ENCODE peak calls at places on chromosomes 5 and 9, in ten cellular contexts. One of them, this sample, is unnamed. For H3K4me1, the result is how much of the 10 kb centered on the place peaks cover.

GRCh38 chr9:134785325-134786108 is 95.1 kb upstream of the FCN2 start:
- DNase-seq in adipocyte: no peak
- DNase-seq in CD8-positive, alpha-beta T cell: no peak
- DNase-seq in adrenal gland: no peak
- DNase-seq in left lung: no peak
- DNase-seq in neuronal stem cell: no peak
- DNase-seq in ovary: peak
- DNase-seq in lower lobe of right lung: no peak
- DNase-seq in HepG2: no peak
- DNase-seq in right lobe of liver: no peak
- DNase-seq in this sample: no peak

GRCh38 chr9:114434878-114435311 is 47.1 kb upstream of the AKNA start:
- DNase-seq in adipocyte: peak
- DNase-seq in CD8-positive, alpha-beta T cell: no peak
- DNase-seq in adrenal gland: no peak
- DNase-seq in left lung: no peak
- DNase-seq in neuronal stem cell: peak
- DNase-seq in ovary: peak
- DNase-seq in lower lobe of right lung: no peak
- DNase-seq in HepG2: peak
- DNase-seq in right lobe of liver: peak
- DNase-seq in this sample: no peak

GRCh38 chr9:2082802-2083201 is 67.7 kb downstream of the SMARCA2 start:
- DNase-seq in adipocyte: peak
- DNase-seq in CD8-positive, alpha-beta T cell: no peak
- DNase-seq in adrenal gland: no peak
- DNase-seq in left lung: no peak
- DNase-seq in neuronal stem cell: no peak
- DNase-seq in ovary: no peak
- DNase-seq in lower lobe of right lung: no peak
- DNase-seq in HepG2: no peak
- DNase-seq in right lobe of liver: no peak
- DNase-seq in this sample: no peak

GRCh38 chr5:13552361-13552760 is 392.1 kb downstream of the DNAH5 start:
- DNase-seq in adipocyte: no peak
- DNase-seq in CD8-positive, alpha-beta T cell: no peak
- DNase-seq in adrenal gland: no peak
- DNase-seq in left lung: no peak
- DNase-seq in neuronal stem cell: no peak
- DNase-seq in ovary: no peak
- DNase-seq in lower lobe of right lung: no peak
- DNase-seq in HepG2: no peak
- DNase-seq in right lobe of liver: no peak
- DNase-seq in this sample: no peak

GRCh38 chr5:1378096-1378495 is 33.2 kb upstream of the CLPTM1L start:
- DNase-seq in adipocyte: no peak
- DNase-seq in CD8-positive, alpha-beta T cell: no peak
- DNase-seq in adrenal gland: no peak
- DNase-seq in left lung: no peak
- DNase-seq in neuronal stem cell: no peak
- DNase-seq in ovary: no peak
- DNase-seq in lower lobe of right lung: no peak
- DNase-seq in HepG2: no peak
- DNase-seq in right lobe of liver: no peak
- DNase-seq in this sample: no peak

GRCh38 chr5:36366883-36367282 is 65.2 kb upstream of the RANBP3L start:
- DNase-seq in adipocyte: peak
- DNase-seq in CD8-positive, alpha-beta T cell: no peak
- DNase-seq in adrenal gland: no peak
- DNase-seq in left lung: no peak
- DNase-seq in neuronal stem cell: no peak
- DNase-seq in ovary: no peak
- DNase-seq in lower lobe of right lung: no peak
- DNase-seq in HepG2: no peak
- DNase-seq in right lobe of liver: no peak
- DNase-seq in this sample: no peak

GRCh38 chr9:137534256-137535119 is 15.7 kb downstream of the PNPLA7 start:
- DNase-seq in adipocyte: peak
- DNase-seq in CD8-positive, alpha-beta T cell: no peak
- DNase-seq in adrenal gland: no peak
- DNase-seq in left lung: no peak
- DNase-seq in neuronal stem cell: no peak
- DNase-seq in ovary: no peak
- DNase-seq in lower lobe of right lung: peak
- DNase-seq in HepG2: peak
- DNase-seq in right lobe of liver: no peak
- DNase-seq in this sample: no peak

GRCh38 chr5:176748967-176749935 is 61.1 kb upstream of the UNC5A start:
- DNase-seq in adipocyte: no peak
- DNase-seq in CD8-positive, alpha-beta T cell: no peak
- DNase-seq in adrenal gland: no peak
- DNase-seq in left lung: peak
- DNase-seq in neuronal stem cell: no peak
- DNase-seq in ovary: no peak
- DNase-seq in lower lobe of right lung: no peak
- DNase-seq in HepG2: no peak
- DNase-seq in right lobe of liver: peak
- DNase-seq in this sample: peak

GRCh38 chr9:121786543-121786948 is 135.1 kb downstream of the DAB2IP start:
- DNase-seq in adipocyte: no peak
- DNase-seq in CD8-positive, alpha-beta T cell: no peak
- DNase-seq in adrenal gland: no peak
- DNase-seq in left lung: no peak
- DNase-seq in neuronal stem cell: no peak
- DNase-seq in ovary: peak
- DNase-seq in lower lobe of right lung: no peak
- DNase-seq in HepG2: no peak
- DNase-seq in right lobe of liver: no peak
- DNase-seq in this sample: no peak

GRCh38 chr5:172910828-172911627 is 48.2 kb upstream of the RPL26L1 start:
- DNase-seq in adipocyte: peak
- DNase-seq in CD8-positive, alpha-beta T cell: no peak
- DNase-seq in adrenal gland: peak
- DNase-seq in left lung: peak
- DNase-seq in neuronal stem cell: no peak
- DNase-seq in ovary: no peak
- DNase-seq in lower lobe of right lung: peak
- DNase-seq in HepG2: peak
- DNase-seq in right lobe of liver: peak
- DNase-seq in this sample: no peak

GRCh38 chr9:75599249-75599648 is 291.2 kb upstream of the PCSK5 start:
- DNase-seq in adipocyte: no peak
- DNase-seq in CD8-positive, alpha-beta T cell: no peak
- DNase-seq in adrenal gland: no peak
- DNase-seq in left lung: no peak
- DNase-seq in neuronal stem cell: no peak
- DNase-seq in ovary: no peak
- DNase-seq in lower lobe of right lung: no peak
- DNase-seq in HepG2: no peak
- DNase-seq in right lobe of liver: no peak
- DNase-seq in this sample: no peak

GRCh38 chr5:137666109-137666850 is 69.6 kb downstream of the KLHL3 start:
- DNase-seq in adipocyte: peak
- DNase-seq in CD8-positive, alpha-beta T cell: peak
- DNase-seq in adrenal gland: peak
- DNase-seq in left lung: no peak
- DNase-seq in neuronal stem cell: no peak
- DNase-seq in ovary: no peak
- DNase-seq in lower lobe of right lung: no peak
- DNase-seq in HepG2: no peak
- DNase-seq in right lobe of liver: no peak
- DNase-seq in this sample: no peak

GRCh38 chr9:111483862-111484563 is at the start of gene ECPAS:
- DNase-seq in adipocyte: peak
- DNase-seq in CD8-positive, alpha-beta T cell: peak
- DNase-seq in adrenal gland: peak
- DNase-seq in left lung: peak
- DNase-seq in neuronal stem cell: peak
- DNase-seq in ovary: peak
- DNase-seq in lower lobe of right lung: peak
- DNase-seq in HepG2: peak
- DNase-seq in right lobe of liver: peak
- DNase-seq in this sample: no peak

DNA sequence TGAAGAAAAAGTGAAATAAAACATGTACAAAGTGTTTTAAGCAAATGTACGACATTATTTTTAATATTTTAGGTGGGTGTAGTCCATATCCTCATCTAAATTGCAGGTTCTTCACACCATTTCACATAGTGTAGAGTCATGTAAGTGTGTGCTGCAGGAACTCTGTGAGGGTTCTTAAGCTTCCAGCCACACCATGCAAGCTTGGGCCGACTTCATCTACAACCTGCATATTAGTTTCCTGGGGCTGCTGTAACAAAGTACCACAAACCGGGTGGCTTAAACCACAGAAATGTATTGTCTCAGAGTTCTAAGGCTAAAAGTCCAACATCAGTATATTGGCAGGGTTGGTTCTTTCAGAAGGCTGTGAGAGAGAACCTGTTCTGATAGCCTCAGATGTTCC is 10.2 kb downstream of the PAM start:
- DNase-seq in adipocyte: no peak
- DNase-seq in CD8-positive, alpha-beta T cell: no peak
- DNase-seq in adrenal gland: no peak
- DNase-seq in left lung: no peak
- DNase-seq in neuronal stem cell: no peak
- DNase-seq in ovary: no peak
- DNase-seq in lower lobe of right lung: no peak
- DNase-seq in HepG2: no peak
- DNase-seq in right lobe of liver: no peak
- DNase-seq in this sample: no peak
- H3K4me1 ChIP-seq in adipocyte: under half
- H3K4me1 ChIP-seq in CD8-positive, alpha-beta T cell: under half
- H3K4me1 ChIP-seq in adrenal gland: under half
- H3K4me1 ChIP-seq in left lung: under half
- H3K4me1 ChIP-seq in neuronal stem cell: under half
- H3K4me1 ChIP-seq in ovary: under half
- H3K4me1 ChIP-seq in lower lobe of right lung: under half
- H3K4me1 ChIP-seq in HepG2: under half
- H3K4me1 ChIP-seq in right lobe of liver: under half
- H3K4me1 ChIP-seq in this sample: under half

GRCh38 chr9:16884952-16885513 is 14.6 kb upstream of the BNC2 start:
- DNase-seq in adipocyte: peak
- DNase-seq in CD8-positive, alpha-beta T cell: peak
- DNase-seq in adrenal gland: peak
- DNase-seq in left lung: no peak
- DNase-seq in neuronal stem cell: no peak
- DNase-seq in ovary: no peak
- DNase-seq in lower lobe of right lung: no peak
- DNase-seq in HepG2: no peak
- DNase-seq in right lobe of liver: no peak
- DNase-seq in this sample: no peak

GRCh38 chr9:16879416-16879815 is 8.9 kb upstream of the BNC2 start:
- DNase-seq in adipocyte: no peak
- DNase-seq in CD8-positive, alpha-beta T cell: no peak
- DNase-seq in adrenal gland: no peak
- DNase-seq in left lung: no peak
- DNase-seq in neuronal stem cell: no peak
- DNase-seq in ovary: no peak
- DNase-seq in lower lobe of right lung: no peak
- DNase-seq in HepG2: no peak
- DNase-seq in right lobe of liver: no peak
- DNase-seq in this sample: no peak

GRCh38 chr9:16884373-16884772 is 13.9 kb upstream of the BNC2 start:
- DNase-seq in adipocyte: no peak
- DNase-seq in CD8-positive, alpha-beta T cell: no peak
- DNase-seq in adrenal gland: no peak
- DNase-seq in left lung: no peak
- DNase-seq in neuronal stem cell: no peak
- DNase-seq in ovary: no peak
- DNase-seq in lower lobe of right lung: no peak
- DNase-seq in HepG2: no peak
- DNase-seq in right lobe of liver: no peak
- DNase-seq in this sample: no peak

GRCh38 chr9:16885896-16886295 is 15.4 kb upstream of the BNC2 start:
- DNase-seq in adipocyte: no peak
- DNase-seq in CD8-positive, alpha-beta T cell: no peak
- DNase-seq in adrenal gland: no peak
- DNase-seq in left lung: no peak
- DNase-seq in neuronal stem cell: no peak
- DNase-seq in ovary: no peak
- DNase-seq in lower lobe of right lung: no peak
- DNase-seq in HepG2: no peak
- DNase-seq in right lobe of liver: no peak
- DNase-seq in this sample: no peak

GRCh38 chr9:16883586-16883985 is 13.1 kb upstream of the BNC2 start:
- DNase-seq in adipocyte: no peak
- DNase-seq in CD8-positive, alpha-beta T cell: no peak
- DNase-seq in adrenal gland: no peak
- DNase-seq in left lung: no peak
- DNase-seq in neuronal stem cell: no peak
- DNase-seq in ovary: no peak
- DNase-seq in lower lobe of right lung: no peak
- DNase-seq in HepG2: no peak
- DNase-seq in right lobe of liver: no peak
- DNase-seq in this sample: no peak
- H3K4me1 ChIP-seq in adipocyte: under half
- H3K4me1 ChIP-seq in CD8-positive, alpha-beta T cell: under half
- H3K4me1 ChIP-seq in adrenal gland: under half
- H3K4me1 ChIP-seq in left lung: under half
- H3K4me1 ChIP-seq in neuronal stem cell: under half
- H3K4me1 ChIP-seq in ovary: under half
- H3K4me1 ChIP-seq in lower lobe of right lung: under half
- H3K4me1 ChIP-seq in HepG2: under half
- H3K4me1 ChIP-seq in right lobe of liver: under half
- H3K4me1 ChIP-seq in this sample: under half

GRCh38 chr9:93520523-93520922 is 55.9 kb upstream of the PHF2 start:
- DNase-seq in adipocyte: no peak
- DNase-seq in CD8-positive, alpha-beta T cell: no peak
- DNase-seq in adrenal gland: no peak
- DNase-seq in left lung: no peak
- DNase-seq in neuronal stem cell: no peak
- DNase-seq in ovary: no peak
- DNase-seq in lower lobe of right lung: no peak
- DNase-seq in HepG2: peak
- DNase-seq in right lobe of liver: no peak
- DNase-seq in this sample: no peak
- H3K4me1 ChIP-seq in adipocyte: under half
- H3K4me1 ChIP-seq in CD8-positive, alpha-beta T cell: under half
- H3K4me1 ChIP-seq in adrenal gland: under half
- H3K4me1 ChIP-seq in left lung: under half
- H3K4me1 ChIP-seq in neuronal stem cell: under half
- H3K4me1 ChIP-seq in ovary: under half
- H3K4me1 ChIP-seq in lower lobe of right lung: under half
- H3K4me1 ChIP-seq in HepG2: under half
- H3K4me1 ChIP-seq in right lobe of liver: under half
- H3K4me1 ChIP-seq in this sample: under half

DNA sequence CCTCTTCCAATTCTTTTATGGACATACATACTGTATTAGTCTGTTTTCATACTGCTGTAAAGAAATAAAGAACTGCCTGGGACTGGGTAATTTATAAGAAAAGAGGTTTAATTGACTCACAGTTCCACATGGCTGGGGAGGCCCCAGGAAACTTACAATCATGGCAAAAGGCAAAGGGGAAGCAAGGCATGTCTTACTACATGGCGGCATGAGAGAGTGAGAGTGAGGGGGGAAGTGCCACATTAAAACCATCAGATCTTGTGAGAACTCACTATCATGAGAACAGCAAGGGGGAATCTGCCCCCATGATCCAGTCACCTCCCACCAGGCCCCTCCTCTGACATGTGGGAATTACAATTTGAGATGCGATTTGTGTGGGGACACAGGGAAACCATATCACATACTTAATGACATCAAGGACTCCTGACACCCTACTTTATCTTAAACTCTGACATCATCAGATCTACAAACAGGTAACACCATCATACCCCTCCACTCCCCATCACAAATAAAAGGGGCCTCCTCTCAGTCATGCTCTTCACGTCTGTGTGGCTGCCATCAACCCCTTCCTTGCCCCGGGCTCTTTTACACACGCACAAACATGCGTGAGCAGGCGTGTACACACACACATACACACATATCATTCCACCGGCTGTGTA is 9.7 kb downstream of the ANKRD33B start:
- DNase-seq in adipocyte: no peak
- DNase-seq in CD8-positive, alpha-beta T cell: no peak
- DNase-seq in adrenal gland: no peak
- DNase-seq in left lung: no peak
- DNase-seq in neuronal stem cell: no peak
- DNase-seq in ovary: no peak
- DNase-seq in lower lobe of right lung: no peak
- DNase-seq in HepG2: no peak
- DNase-seq in right lobe of liver: peak
- DNase-seq in this sample: no peak
- H3K4me1 ChIP-seq in adipocyte: under half
- H3K4me1 ChIP-seq in CD8-positive, alpha-beta T cell: under half
- H3K4me1 ChIP-seq in adrenal gland: under half
- H3K4me1 ChIP-seq in left lung: under half
- H3K4me1 ChIP-seq in neuronal stem cell: under half
- H3K4me1 ChIP-seq in ovary: under half
- H3K4me1 ChIP-seq in lower lobe of right lung: under half
- H3K4me1 ChIP-seq in HepG2: under half
- H3K4me1 ChIP-seq in right lobe of liver: under half
- H3K4me1 ChIP-seq in this sample: under half